ENCODE peak calls at places on chromosomes 12 and 14, in ten cellular contexts. Z is natural killer cell; D is Panc1; I is right lobe of liver; K is upper lobe of right lung; S is central memory CD8-positive, alpha-beta T cell; O is psoas muscle; P is IMR-90; E is stimulated activated naive CD8-positive, alpha-beta T cell treated with anti-CD3 and anti-CD28 coated beads, Interleukin-15, amount 100 ng/mL, for 72 hours; V is naive thymus-derived CD8-positive, alpha-beta T cell. H is an unnamed sample.

GRCh38 chr12:27449893-27450534 is 3.5 kb downstream of the SMCO2 start:
- ATAC-seq in V (no peak), Z (no peak), K (no peak), I (no peak), E (no peak), P (no peak), D (no peak), O (no peak), S (no peak), H (no peak)

GRCh38 chr14:24407608-24408325 is 9.0 kb downstream of the NYNRIN start:
- ATAC-seq in P (no peak), E (no peak), K (no peak), O (no peak), V (no peak), D (no peak), S (no peak), I (no peak), Z (no peak), H (no peak)

GRCh38 chr14:74133833-74134481 is 49.2 kb downstream of the LIN52 start:
- ATAC-seq in V (no peak), S (no peak), E (no peak), O (peak), Z (no peak), K (peak), P (no peak), D (no peak), I (peak), H (no peak)

GRCh38 chr12:27589419-27589818 is 65.4 kb downstream of the PPFIBP1 start:
- ATAC-seq in I (no peak), D (no peak), P (no peak), K (no peak), S (no peak), E (no peak), O (no peak), V (no peak), Z (no peak), H (no peak)

GRCh38 chr12:119615518-119616475 is 22.2 kb downstream of the TMEM233 start:
- ATAC-seq in D (no peak), I (peak), O (peak), E (no peak), P (no peak), K (no peak), S (no peak), V (no peak), Z (no peak), H (no peak)

GRCh38 chr12:28497889-28498411 is 307.7 kb downstream of the CCDC91 start:
- ATAC-seq in P (peak), S (no peak), K (no peak), E (peak), I (no peak), Z (no peak), V (no peak), O (no peak), D (no peak), H (peak)

GRCh38 chr14:35285991-35286564 is 6.1 kb upstream of the PSMA6 start:
- ATAC-seq in E (peak), D (no peak), V (peak), S (peak), K (no peak), I (no peak), O (no peak), P (no peak), Z (peak), H (peak)

GRCh38 chr12:95574799-95575452 is 23.6 kb upstream of the USP44 start:
- ATAC-seq in V (no peak), E (no peak), S (no peak), Z (no peak), K (peak), O (no peak), I (peak), P (peak), D (peak), H (no peak)

GRCh38 chr12:126258190-126258589 is 1193.0 kb downstream of the AACS start:
- ATAC-seq in K (no peak), E (no peak), O (no peak), I (no peak), V (no peak), D (no peak), S (no peak), P (no peak), Z (no peak), H (no peak)

GRCh38 chr14:20306079-20306423 is 300 bp upstream of the TTC5 start:
- ATAC-seq in K (no peak), I (no peak), P (no peak), V (no peak), D (peak), Z (no peak), E (no peak), O (no peak), S (no peak), H (no peak)

GRCh38 chr12:119642986-119643385 is 24.9 kb upstream of the PRKAB1 start:
- ATAC-seq in D (no peak), K (no peak), S (no peak), P (no peak), E (no peak), I (no peak), O (no peak), Z (no peak), V (no peak), H (no peak)

GRCh38 chr14:100724061-100724460 is 2.6 kb upstream of the DLK1 start:
- ATAC-seq in E (no peak), V (no peak), Z (no peak), I (no peak), D (no peak), K (no peak), O (no peak), P (no peak), S (no peak), H (no peak)

GRCh38 chr12:93569301-93569655 is 3.2 kb upstream of the SOCS2 start:
- ATAC-seq in Z (peak), S (peak), E (no peak), V (peak), P (no peak), O (no peak), I (no peak), K (no peak), D (no peak), H (no peak)

GRCh38 chr14:33484264-33484663 is 466.6 kb downstream of the EGLN3 start:
- ATAC-seq in S (no peak), E (no peak), O (peak), V (no peak), Z (no peak), K (no peak), D (no peak), P (no peak), I (no peak), H (no peak)

GRCh38 chr12:105580841-105581352 is 250.4 kb downstream of the C12orf75 start:
- ATAC-seq in Z (no peak), D (no peak), E (no peak), V (no peak), I (peak), O (no peak), S (no peak), K (peak), P (no peak), H (no peak)

GRCh38 chr12:69405466-69405865 is 45.9 kb downstream of the YEATS4 start:
- ATAC-seq in P (peak), K (peak), D (peak), O (peak), S (no peak), I (no peak), Z (no peak), V (no peak), E (no peak), H (no peak)

GRCh38 chr12:23534196-23534595 is 415.3 kb downstream of the SOX5 start:
- ATAC-seq in V (no peak), I (no peak), Z (no peak), S (no peak), P (no peak), E (no peak), K (no peak), D (no peak), O (no peak), H (no peak)

GRCh38 chr12:58804749-58805148 is 115.6 kb downstream of the LRIG3 start:
- ATAC-seq in S (no peak), P (no peak), D (no peak), K (no peak), Z (no peak), I (no peak), E (no peak), O (no peak), V (no peak), H (no peak)

GRCh38 chr14:19801118-19801464 is 2.5 kb upstream of the OR4N2 start:
- ATAC-seq in O (no peak), K (peak), P (no peak), E (peak), Z (no peak), D (no peak), I (no peak), S (peak), V (no peak), H (no peak)

GRCh38 chr14:94458558-94459200 is 6.1 kb upstream of the SERPINA11 start:
- ATAC-seq in O (no peak), I (no peak), S (no peak), P (no peak), E (no peak), D (no peak), V (no peak), K (no peak), Z (no peak), H (no peak)

GRCh38 chr14:73209943-73210342 is 27.4 kb upstream of the PAPLN start:
- ATAC-seq in D (no peak), V (no peak), E (no peak), K (no peak), O (no peak), I (peak), Z (no peak), S (no peak), P (peak), H (no peak)

GRCh38 chr14:69547701-69548348 is 26.8 kb downstream of the CCDC177 start:
- ATAC-seq in P (peak), D (peak), E (peak), I (peak), O (peak), V (peak), K (peak), Z (peak), S (no peak), H (no peak)

GRCh38 chr12:43444940-43445564 is 107.0 kb downstream of the ADAMTS20 start:
- ATAC-seq in K (peak), E (no peak), S (no peak), I (peak), Z (no peak), D (no peak), P (peak), O (no peak), V (no peak), H (no peak)

GRCh38 chr12:24307716-24308335 is 358.4 kb upstream of the SOX5 start:
- ATAC-seq in Z (no peak), S (no peak), E (no peak), P (no peak), D (no peak), O (no peak), K (peak), I (no peak), V (no peak), H (no peak)

H was measured in activated T-helper 17 cell treated with anti-CD3 and anti-CD28 coated beads, Interleukin-2, amount 50 U/mL, for 72 hours.